ENCODE peak calls at places on chromosomes 11 and 22, in eight cellular contexts. H is GM23338, Y is HCT116, I is GM12878, O is H1, S is endothelial cell of umbilical vein, T is K562, N is HepG2. E is an unnamed sample. For H3K36me3, the result is how much of the 10 kb centered on the place peaks cover.

GRCh38 chr11:60852060-60852638 is 3.6 kb downstream of the PTGDR2 start:
- DNase-seq in I (no peak), O (no peak), T (no peak), S (no peak), Y (no peak), H (peak), N (no peak), E (no peak)

GRCh38 chr11:129391350-129391749 is 15.7 kb downstream of the BARX2 start:
- DNase-seq in S (no peak), H (no peak), N (no peak), T (no peak), Y (no peak), I (no peak), O (no peak), E (no peak)

GRCh38 chr11:44880511-44880910 is 70.2 kb downstream of the TP53I11 start:
- DNase-seq in I (no peak), H (no peak), S (no peak), N (no peak), Y (no peak), T (no peak), O (no peak), E (no peak)

GRCh38 chr11:111983187-111983986 is 41.8 kb upstream of the DLAT start:
- DNase-seq in Y (no peak), H (peak), N (peak), S (peak), T (peak), O (peak), I (no peak), E (no peak)

GRCh38 chr11:105392546-105392945 is 217.3 kb upstream of the GRIA4 start:
- DNase-seq in H (no peak), Y (no peak), O (no peak), T (no peak), N (no peak), S (no peak), I (no peak), E (no peak)

GRCh38 chr11:41920374-41920773 is 460.9 kb upstream of the LRRC4C start:
- DNase-seq in T (no peak), Y (no peak), O (no peak), H (no peak), N (no peak), S (no peak), I (no peak), E (no peak)

GRCh38 chr11:81700061-81700460 is 1033.6 kb downstream of the FAM181B start:
- DNase-seq in S (no peak), I (no peak), N (no peak), H (no peak), Y (no peak), O (no peak), T (no peak), E (no peak)

GRCh38 chr11:35141538-35141937 is 2.6 kb downstream of the CD44 start:
- DNase-seq in S (no peak), N (no peak), Y (no peak), T (no peak), H (no peak), O (no peak), I (no peak), E (no peak)

GRCh38 chr11:45809456-45810395 is 4.8 kb downstream of the SLC35C1 start:
- DNase-seq in T (no peak), Y (no peak), O (no peak), I (no peak), H (no peak), N (no peak), S (no peak), E (no peak)

GRCh38 chr11:134727636-134728035 is 315.6 kb upstream of the B3GAT1 start:
- DNase-seq in T (no peak), Y (no peak), H (no peak), I (no peak), N (no peak), O (no peak), S (no peak), E (no peak)

GRCh38 chr11:134728186-134728585 is 316.1 kb upstream of the B3GAT1 start:
- DNase-seq in Y (no peak), O (no peak), H (no peak), N (no peak), T (no peak), S (no peak), I (no peak), E (no peak)

GRCh38 chr11:134725939-134726639 is 314.0 kb upstream of the B3GAT1 start:
- DNase-seq in N (peak), I (no peak), H (peak), T (peak), Y (peak), O (no peak), S (no peak), E (no peak)

GRCh38 chr11:134725211-134725610 is 313.2 kb upstream of the B3GAT1 start:
- DNase-seq in N (no peak), S (no peak), O (no peak), I (no peak), Y (no peak), H (no peak), T (no peak), E (no peak)

DNA sequence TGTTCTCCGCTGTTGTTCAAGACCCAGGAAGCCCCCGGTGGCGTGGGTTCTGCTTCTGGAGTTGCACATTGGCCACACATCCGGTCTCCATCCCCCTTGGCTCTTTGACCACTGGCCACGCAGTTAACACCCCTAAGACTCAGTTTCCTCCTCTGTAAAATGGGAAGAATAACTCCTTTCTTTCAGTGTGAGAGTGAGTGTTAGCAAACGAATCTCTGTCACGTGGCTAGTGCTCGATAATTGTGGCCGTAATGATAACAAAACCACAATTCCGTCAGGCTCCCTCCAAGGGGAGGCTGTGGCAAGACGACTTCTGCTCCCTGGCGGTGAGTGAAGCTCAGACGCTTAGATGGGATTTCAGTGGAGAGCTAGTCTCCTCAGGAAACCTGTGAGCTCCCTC is 315.2 kb upstream of the B3GAT1 start:
- DNase-seq in N (no peak), H (no peak), Y (peak), S (no peak), I (no peak), O (no peak), T (peak), E (no peak)
- TF ChIP-seq POLR2AphosphoS5 in N (no peak), H (no peak), Y (no peak), S (no peak), I (no peak), O (no peak), T (no peak), E (no peak)

GRCh38 chr22:39661501-39661841 is 90.9 kb downstream of the CACNA1I start:
- DNase-seq in O (no peak), I (no peak), S (no peak), Y (no peak), N (no peak), H (no peak), T (no peak), E (no peak)
- TF ChIP-seq EZH2 in O (no peak), I (no peak), S (no peak), Y (no peak), N (no peak), H (no peak), T (no peak), E (no peak)

GRCh38 chr11:130890039-130890745 is 26.1 kb downstream of the SNX19 start:
- DNase-seq in O (no peak), T (no peak), I (no peak), N (no peak), H (no peak), Y (no peak), S (peak), E (no peak)
- H3K36me3 ChIP-seq in O (under half), T (half or more), I (under half), N (under half), H (under half), Y (under half), S (under half), E (under half)

DNA sequence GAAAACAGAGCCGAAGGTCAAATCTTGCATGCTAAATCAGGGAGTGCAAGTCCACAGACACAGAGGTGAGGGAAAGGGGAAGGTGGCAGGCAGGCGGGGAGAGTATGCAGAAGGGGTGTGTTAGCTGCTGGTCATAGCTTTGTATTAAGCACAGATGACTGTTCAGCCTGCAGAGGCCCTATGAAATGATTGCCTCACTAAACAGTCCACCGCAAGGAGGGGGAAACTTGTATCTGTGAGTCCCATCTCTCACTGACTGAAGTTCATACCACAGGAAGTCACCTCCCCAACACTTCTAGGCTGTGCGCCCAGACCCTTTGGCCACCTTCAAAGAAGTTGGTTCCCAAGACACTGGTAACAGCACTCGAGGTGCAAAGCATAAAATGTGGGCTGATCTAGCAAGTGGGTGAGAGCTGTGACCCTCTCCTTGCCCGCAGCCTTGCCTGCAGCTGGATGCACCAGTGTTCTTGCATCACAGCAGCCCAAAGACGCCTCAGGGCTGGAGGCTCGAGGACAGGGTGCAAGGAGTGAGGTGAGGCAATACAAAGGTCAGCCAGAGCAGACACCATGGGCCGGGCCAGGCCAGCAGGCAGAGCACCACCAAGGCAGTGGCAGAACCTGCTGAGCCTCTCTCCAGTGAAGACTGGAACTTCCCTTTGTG is 115.3 kb upstream of the TBCEL start:
- DNase-seq in S (no peak), Y (no peak), H (no peak), O (no peak), I (no peak), T (no peak), N (no peak), E (no peak)
- TF ChIP-seq POLR2AphosphoS5 in S (no peak), Y (no peak), H (no peak), O (no peak), I (no peak), T (no peak), N (no peak), E (no peak)

GRCh38 chr22:45284705-45285305 is at the start of gene UPK3A:
- DNase-seq in Y (peak), T (no peak), N (no peak), O (no peak), H (peak), I (no peak), S (peak), E (no peak)
- TF ChIP-seq EZH2 in Y (no peak), T (no peak), N (no peak), O (no peak), H (no peak), I (no peak), S (no peak), E (no peak)

DNA sequence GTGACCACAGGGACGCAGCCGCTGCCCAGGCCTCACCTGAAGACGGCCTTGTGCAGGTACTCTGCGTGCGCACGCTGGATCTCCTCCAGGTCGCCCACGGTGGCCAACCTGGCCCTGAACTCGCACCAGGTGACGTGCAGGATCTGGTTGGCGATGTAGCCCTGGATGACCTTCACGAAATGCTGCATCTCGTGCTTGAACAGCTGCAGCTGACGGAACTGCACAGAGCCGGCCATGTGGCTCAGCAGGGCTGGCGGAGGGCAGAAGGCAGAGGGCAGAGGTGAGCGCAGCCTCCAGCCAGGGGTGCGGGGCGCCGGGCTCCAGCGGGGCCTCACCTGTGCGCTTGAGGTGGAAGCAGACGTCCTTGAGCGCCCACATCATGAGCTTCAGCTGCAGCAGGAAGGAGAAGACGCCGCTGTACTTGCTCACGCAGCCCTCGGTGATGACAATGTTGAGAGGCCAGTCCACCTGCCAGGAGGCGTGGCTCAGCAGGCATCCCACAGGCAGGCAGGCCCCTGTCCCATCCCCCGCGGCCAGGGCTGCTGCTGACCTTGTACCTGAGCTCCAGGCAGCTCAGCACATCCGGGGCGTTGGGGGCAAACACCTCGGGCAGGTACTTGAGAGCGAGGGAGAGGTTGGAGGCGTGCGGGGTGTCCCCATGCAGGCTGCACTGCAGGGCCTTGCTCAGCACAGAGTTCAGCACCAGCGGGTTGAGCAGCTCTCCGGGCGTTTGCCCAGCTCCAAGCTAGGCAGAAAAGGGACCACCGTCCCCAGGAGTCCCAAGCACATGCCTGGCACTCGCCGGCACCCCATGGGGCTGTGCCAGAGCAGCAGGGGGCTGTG is 17.6 kb downstream of the SELENOO start:
- DNase-seq in N (no peak), O (no peak), Y (no peak), H (no peak), I (no peak), S (no peak), T (no peak), E (no peak)
- H3K36me3 ChIP-seq in N (half or more), O (under half), Y (half or more), H (under half), I (under half), S (under half), T (half or more), E (under half)

GRCh38 chr11:25198704-25199103 is 701.9 kb downstream of the LUZP2 start:
- DNase-seq in O (no peak), T (no peak), I (no peak), N (no peak), S (no peak), Y (no peak), H (no peak), E (no peak)

GRCh38 chr11:25200925-25201324 is 704.1 kb downstream of the LUZP2 start:
- DNase-seq in N (no peak), O (no peak), I (no peak), T (no peak), Y (no peak), S (no peak), H (no peak), E (no peak)

DNA sequence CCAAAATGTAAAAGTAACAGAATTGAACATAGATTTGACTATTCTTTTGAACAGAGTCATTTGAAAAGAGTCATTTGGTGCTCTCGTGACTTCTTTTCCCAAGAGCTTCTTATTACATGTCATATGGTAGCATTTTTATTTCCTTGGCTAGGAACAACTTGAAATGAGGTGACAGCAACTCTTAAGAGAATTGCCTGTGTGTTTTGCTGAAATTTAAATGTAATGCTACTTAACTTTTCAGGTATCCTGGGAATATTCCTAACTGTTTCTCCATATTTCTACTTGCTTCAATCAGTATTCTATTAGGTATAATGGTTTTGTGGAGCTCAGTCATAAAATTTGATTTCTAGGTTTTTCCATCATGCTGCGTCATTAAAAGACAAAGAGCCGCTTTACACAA is 700.7 kb downstream of the LUZP2 start:
- DNase-seq in I (no peak), Y (no peak), N (no peak), O (no peak), T (no peak), S (no peak), H (no peak), E (no peak)
- TF ChIP-seq POLR2AphosphoS5 in I (no peak), Y (no peak), N (no peak), O (no peak), T (no peak), S (no peak), H (no peak), E (no peak)

E was measured in SK-N-MC.